ENCODE peak calls at places on chromosomes 12 and 14, in four cellular contexts. M, Q, S and V are unnamed samples.
A peak's percentile ranks its signal among the peaks of the same experiment; 100 is the strongest.

GRCh38 chr12:27810756-27811155 is 30.7 kb upstream of the MANSC4 start:
- DNase-seq in M (no peak), Q (no peak), S (no peak), V (no peak)

GRCh38 chr12:114976959-114977358 is 293.0 kb upstream of the TBX3 start:
- DNase-seq in M (peak; percentile 74), Q (no peak), S (no peak), V (no peak)

GRCh38 chr12:82874935-82875334 is 188.2 kb downstream of the TMTC2 start:
- DNase-seq in M (no peak), Q (no peak), S (no peak), V (no peak)

GRCh38 chr12:106084048-106084671 is 54.6 kb downstream of the NUAK1 start:
- DNase-seq in M (peak; percentile 29), Q (no peak), S (no peak), V (peak; percentile 80)

GRCh38 chr14:23102801-23103200 is 2.0 kb downstream of the CIROP start:
- DNase-seq in M (no peak), Q (no peak), S (no peak), V (no peak)

GRCh38 chr14:66443785-66444184 is 42.4 kb upstream of the CCDC196 start:
- DNase-seq in M (no peak), Q (no peak), S (no peak), V (no peak)

GRCh38 chr14:47346849-47347248 is 328.6 kb downstream of the MDGA2 start:
- DNase-seq in M (no peak), Q (no peak), S (no peak), V (no peak)

GRCh38 chr12:58443981-58444371 is 476.3 kb downstream of the LRIG3 start:
- DNase-seq in M (no peak), Q (no peak), S (no peak), V (no peak)

GRCh38 chr12:100752841-100753240 is 41.7 kb upstream of the ANO4 start:
- DNase-seq in M (no peak), Q (no peak), S (no peak), V (no peak)

GRCh38 chr14:104094709-104095425 is 9.4 kb downstream of the ASPG start:
- DNase-seq in M (no peak), Q (peak; percentile 71), S (no peak), V (peak; percentile 80)

GRCh38 chr12:131559517-131560516 is 151.1 kb upstream of the SFSWAP start:
- DNase-seq in M (no peak), Q (peak; percentile 26), S (no peak), V (peak; percentile 38)

GRCh38 chr12:6235499-6235898 is 35.3 kb downstream of the CD9 start:
- DNase-seq in M (peak; percentile 74), Q (no peak), S (no peak), V (no peak)

GRCh38 chr12:14567311-14568195 is at the start of gene PLBD1:
- DNase-seq in M (no peak), Q (peak; percentile 54), S (no peak), V (peak; percentile 88)

GRCh38 chr12:109772622-109773321 is 59.1 kb downstream of the FAM222A start:
- DNase-seq in M (no peak), Q (no peak), S (no peak), V (no peak)

GRCh38 chr14:102500190-102500661 is 9.3 kb downstream of the ANKRD9 start:
- DNase-seq in M (no peak), Q (peak; percentile 5), S (no peak), V (no peak)

DNA sequence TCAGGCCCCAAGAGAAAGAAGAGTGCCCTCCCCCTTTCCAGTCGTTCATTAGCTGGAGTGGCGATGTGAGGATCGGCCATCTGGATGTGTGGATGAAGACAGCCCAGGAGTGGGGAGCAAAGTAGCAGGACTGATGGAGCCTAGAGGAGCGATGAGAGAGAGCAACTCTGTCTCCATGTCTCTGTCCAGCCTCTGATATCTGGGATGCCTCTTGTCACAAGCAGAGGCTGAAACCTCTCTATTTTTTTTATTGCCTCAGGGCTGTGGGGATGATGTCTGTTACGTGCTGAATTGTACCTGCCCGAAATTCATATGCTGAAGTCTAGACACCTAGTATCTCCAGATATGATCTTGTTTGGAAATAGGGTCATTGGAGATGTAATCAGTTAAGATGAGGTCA is 2.7 kb downstream of the SERPINA11 start:
- DNase-seq in M (no peak), Q (no peak), S (no peak), V (no peak)
- TF ChIP-seq REST in M (no peak), Q (no peak), S (no peak), V (no peak)

DNA sequence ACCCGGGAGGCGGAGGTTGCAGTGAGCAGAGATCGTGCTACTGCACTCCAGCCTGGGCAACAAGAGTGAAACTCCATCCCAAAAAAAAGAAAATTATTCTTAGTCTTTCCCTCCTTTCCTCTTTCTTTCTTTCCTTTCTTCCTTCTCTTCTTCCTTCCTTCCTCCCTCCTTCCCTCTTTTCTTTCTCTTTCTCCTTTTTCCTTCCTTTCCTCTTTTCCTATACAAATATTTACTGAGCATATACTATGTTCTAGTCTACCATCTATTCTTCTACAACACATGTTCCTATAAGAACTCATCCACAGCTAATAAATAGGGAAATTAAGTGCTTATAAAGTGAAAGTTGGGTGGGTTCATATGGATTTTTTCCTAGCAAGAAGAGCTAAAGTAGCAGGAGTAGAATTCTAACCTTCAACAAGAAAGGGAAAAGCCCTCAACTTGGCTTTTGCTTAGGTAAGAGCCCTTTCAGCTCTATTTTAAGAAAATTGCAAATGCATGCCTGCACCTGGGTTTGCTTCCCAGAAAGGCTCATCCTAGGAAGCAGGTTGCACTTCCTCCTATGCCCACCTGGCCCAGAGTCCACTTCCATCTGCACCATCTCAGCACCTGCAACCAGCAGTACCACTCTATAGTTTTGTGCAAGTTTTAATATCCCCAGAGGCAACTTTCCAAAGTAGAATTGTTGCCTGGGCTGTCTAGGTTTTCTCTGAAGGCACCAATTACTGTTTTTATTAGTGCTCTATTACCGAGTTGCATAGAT is 122.0 kb upstream of the CCND2 start:
- DNase-seq in M (no peak), Q (no peak), S (no peak), V (no peak)
- TF ChIP-seq CREB1 in M (no peak), Q (no peak), S (no peak), V (no peak)

DNA sequence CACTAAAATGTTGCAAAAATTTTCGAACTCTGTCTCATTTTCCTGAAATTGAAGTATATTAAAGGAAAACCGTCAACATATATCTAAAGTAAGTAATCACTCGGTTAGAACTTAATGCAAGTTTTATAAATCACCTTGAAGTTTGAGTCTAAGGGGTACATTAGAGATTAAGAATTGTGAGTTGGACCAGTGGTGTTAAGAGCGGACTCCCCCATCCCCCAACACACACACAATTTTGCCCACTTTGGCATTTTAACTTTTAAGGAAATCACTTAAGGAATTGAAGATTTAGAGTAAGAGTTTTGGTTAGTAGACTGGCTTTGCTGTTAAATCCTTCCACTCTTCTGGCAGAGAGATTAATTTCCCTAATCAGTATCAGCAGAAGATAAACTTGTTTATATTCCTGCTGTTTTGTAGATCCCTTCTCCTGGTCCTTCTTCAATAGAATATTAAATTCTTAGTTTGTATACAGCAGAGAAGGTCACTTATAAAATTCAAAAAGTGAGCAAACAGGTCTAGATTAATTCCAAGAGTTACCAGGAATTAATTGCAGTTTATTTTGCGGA is 1.5 kb downstream of the HIF1A start:
- DNase-seq in M (no peak), Q (no peak), S (no peak), V (no peak)
- H3K27ac ChIP-seq in M (peak overlapping the region; percentile 98), Q (peak overlapping the region; percentile 88), S (peak overlapping the region; percentile 96), V (peak overlapping the region; percentile 97)

GRCh38 chr14:53858344-53858682 is 98.3 kb downstream of the BMP4 start:
- DNase-seq in M (peak; percentile 37), Q (no peak), S (no peak), V (no peak)
- TF ChIP-seq REST in M (no peak), Q (no peak), S (no peak), V (no peak)

GRCh38 chr14:62938774-62939173 is 106.5 kb downstream of the KCNH5 start:
- DNase-seq in M (no peak), Q (no peak), S (no peak), V (no peak)

GRCh38 chr14:62939970-62940369 is 105.3 kb downstream of the KCNH5 start:
- DNase-seq in M (no peak), Q (no peak), S (no peak), V (no peak)

DNA sequence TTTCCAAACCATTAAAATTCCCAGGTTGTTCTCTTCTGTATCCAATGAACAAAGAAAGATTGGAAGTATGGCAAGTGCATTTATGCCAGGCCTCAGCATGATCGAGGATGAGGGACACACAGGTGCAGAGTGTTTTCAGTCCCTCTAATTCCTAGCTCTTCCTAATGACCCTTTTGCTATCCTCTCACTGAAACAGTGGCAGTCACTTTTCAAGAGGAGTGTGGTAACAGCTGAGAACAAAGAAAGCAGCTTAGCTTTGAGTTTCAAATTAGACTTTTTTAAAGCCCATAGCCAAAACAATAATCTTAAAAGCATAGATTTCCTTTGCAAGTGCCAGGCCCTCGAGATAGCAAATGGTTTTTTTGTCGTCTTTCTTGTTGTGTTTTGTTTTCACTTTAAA is 110.8 kb downstream of the KCNH5 start:
- DNase-seq in M (no peak), Q (no peak), S (no peak), V (no peak)
- TF ChIP-seq CREB1 in M (no peak), Q (no peak), S (no peak), V (no peak)

GRCh38 chr14:97723321-97723720 is 926.1 kb downstream of the VRK1 start:
- DNase-seq in M (no peak), Q (no peak), S (no peak), V (no peak)
- H3K27ac ChIP-seq in M (no peak overlapping the region), Q (no peak overlapping the region), S (no peak overlapping the region), V (no peak overlapping the region)